ENCODE peak calls at places on chromosomes 6 and 20, in four cellular contexts. One of them, this sample, is unnamed.

GRCh38 chr6:159966981-159967380 is 1.9 kb upstream of the IGF2R start:
- DNase-seq in fibroblast of pulmonary artery: no peak
- DNase-seq in AG04450: no peak
- DNase-seq in HCT116: no peak
- DNase-seq in this sample: no peak

GRCh38 chr6:152636675-152637421 is at the start of gene SYNE1:
- DNase-seq in HCT116: no peak
- DNase-seq in AG04450: no peak
- DNase-seq in fibroblast of pulmonary artery: peak
- DNase-seq in this sample: peak

GRCh38 chr20:50921783-50922501 is 9.3 kb downstream of the ADNP start:
- DNase-seq in AG04450: no peak
- DNase-seq in HCT116: no peak
- DNase-seq in fibroblast of pulmonary artery: no peak
- DNase-seq in this sample: no peak

GRCh38 chr6:137512768-137513605 is 18.8 kb upstream of the OLIG3 start:
- DNase-seq in fibroblast of pulmonary artery: no peak
- DNase-seq in AG04450: no peak
- DNase-seq in HCT116: no peak
- DNase-seq in this sample: no peak

GRCh38 chr6:159249752-159250151 is 80.6 kb downstream of the FNDC1 start:
- DNase-seq in AG04450: no peak
- DNase-seq in HCT116: no peak
- DNase-seq in fibroblast of pulmonary artery: no peak
- DNase-seq in this sample: no peak

GRCh38 chr6:47235964-47236760 is 73.5 kb downstream of the TNFRSF21 start:
- DNase-seq in AG04450: no peak
- DNase-seq in fibroblast of pulmonary artery: no peak
- DNase-seq in HCT116: no peak
- DNase-seq in this sample: peak

GRCh38 chr6:19472850-19473249 is 364.3 kb upstream of the ID4 start:
- DNase-seq in fibroblast of pulmonary artery: peak
- DNase-seq in AG04450: no peak
- DNase-seq in HCT116: no peak
- DNase-seq in this sample: no peak

GRCh38 chr6:29547573-29547972 is 12.0 kb downstream of the UBD start:
- DNase-seq in fibroblast of pulmonary artery: no peak
- DNase-seq in AG04450: no peak
- DNase-seq in HCT116: no peak
- DNase-seq in this sample: no peak

GRCh38 chr6:33014841-33015634 is 5.6 kb upstream of the HLA-DOA start:
- DNase-seq in fibroblast of pulmonary artery: peak
- DNase-seq in HCT116: peak
- DNase-seq in AG04450: peak
- DNase-seq in this sample: no peak

GRCh38 chr6:26251354-26252081 is 113.5 kb upstream of the BTN3A2 start:
- DNase-seq in AG04450: peak
- DNase-seq in fibroblast of pulmonary artery: peak
- DNase-seq in HCT116: no peak
- DNase-seq in this sample: peak

GRCh38 chr6:112408522-112408921 is 61.4 kb downstream of the RFPL4B start:
- DNase-seq in HCT116: no peak
- DNase-seq in AG04450: no peak
- DNase-seq in fibroblast of pulmonary artery: no peak
- DNase-seq in this sample: no peak

GRCh38 chr6:154839546-154839945 is 106.3 kb downstream of the SCAF8 start:
- DNase-seq in AG04450: no peak
- DNase-seq in fibroblast of pulmonary artery: no peak
- DNase-seq in HCT116: no peak
- DNase-seq in this sample: no peak

GRCh38 chr6:104995989-104996617 is 39.2 kb downstream of the LIN28B start:
- DNase-seq in fibroblast of pulmonary artery: peak
- DNase-seq in AG04450: no peak
- DNase-seq in HCT116: no peak
- DNase-seq in this sample: no peak

GRCh38 chr20:51492167-51493092 is 50.1 kb downstream of the NFATC2 start:
- DNase-seq in fibroblast of pulmonary artery: peak
- DNase-seq in HCT116: no peak
- DNase-seq in AG04450: no peak
- DNase-seq in this sample: peak

GRCh38 chr6:13368079-13368478 is 39.7 kb upstream of the TBC1D7 start:
- DNase-seq in HCT116: no peak
- DNase-seq in AG04450: no peak
- DNase-seq in fibroblast of pulmonary artery: no peak
- DNase-seq in this sample: no peak

GRCh38 chr6:74731204-74731603 is 474.6 kb downstream of the COL12A1 start:
- DNase-seq in fibroblast of pulmonary artery: peak
- DNase-seq in AG04450: no peak
- DNase-seq in HCT116: no peak
- DNase-seq in this sample: no peak

GRCh38 chr6:118724211-118724610 is 72.8 kb upstream of the CEP85L start:
- DNase-seq in fibroblast of pulmonary artery: peak
- DNase-seq in AG04450: no peak
- DNase-seq in HCT116: no peak
- DNase-seq in this sample: no peak

GRCh38 chr6:118720125-118720473 is 68.7 kb upstream of the CEP85L start:
- DNase-seq in fibroblast of pulmonary artery: no peak
- DNase-seq in AG04450: no peak
- DNase-seq in HCT116: no peak
- DNase-seq in this sample: no peak

GRCh38 chr6:118722820-118723526 is 71.6 kb upstream of the CEP85L start:
- DNase-seq in fibroblast of pulmonary artery: no peak
- DNase-seq in AG04450: no peak
- DNase-seq in HCT116: no peak
- DNase-seq in this sample: no peak

GRCh38 chr6:118725944-118726343 is 74.6 kb upstream of the CEP85L start:
- DNase-seq in AG04450: no peak
- DNase-seq in fibroblast of pulmonary artery: no peak
- DNase-seq in HCT116: no peak
- DNase-seq in this sample: no peak
- TF ChIP-seq CTCF in AG04450: no peak
- TF ChIP-seq CTCF in fibroblast of pulmonary artery: no peak
- TF ChIP-seq CTCF in HCT116: no peak
- TF ChIP-seq CTCF in this sample: no peak

DNA sequence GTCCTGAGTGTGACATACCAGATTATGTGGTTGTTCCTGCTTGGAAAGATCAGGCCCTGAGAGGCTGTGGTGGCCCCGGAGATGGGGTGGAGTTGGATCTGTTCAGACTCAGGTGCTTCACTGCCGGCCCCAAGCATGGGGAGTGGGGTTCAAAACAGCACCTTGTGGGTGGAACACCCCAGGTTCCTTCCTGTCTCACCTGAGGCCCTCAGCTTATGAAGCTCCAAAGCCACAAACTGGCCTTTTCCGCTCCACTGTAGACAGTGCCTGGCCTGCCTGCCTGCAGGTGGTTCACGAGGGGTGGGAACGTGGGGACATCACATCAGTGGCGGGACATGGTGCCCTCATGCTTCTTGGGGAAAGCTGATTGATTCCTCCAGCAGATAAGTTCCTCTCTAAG is 146.4 kb downstream of the TAF4 start:
- DNase-seq in fibroblast of pulmonary artery: no peak
- DNase-seq in HCT116: no peak
- DNase-seq in AG04450: no peak
- DNase-seq in this sample: no peak
- H3K4me3 ChIP-seq in fibroblast of pulmonary artery: no peak
- H3K4me3 ChIP-seq in HCT116: no peak
- H3K4me3 ChIP-seq in AG04450: no peak
- H3K4me3 ChIP-seq in this sample: no peak

GRCh38 chr20:64171211-64171610 is 7.0 kb downstream of the MYT1 start:
- DNase-seq in AG04450: no peak
- DNase-seq in fibroblast of pulmonary artery: no peak
- DNase-seq in HCT116: no peak
- DNase-seq in this sample: no peak
- TF ChIP-seq CTCF in AG04450: no peak
- TF ChIP-seq CTCF in fibroblast of pulmonary artery: no peak
- TF ChIP-seq CTCF in HCT116: no peak
- TF ChIP-seq CTCF in this sample: no peak

GRCh38 chr6:31795616-31796298 is at the start of gene VARS1:
- DNase-seq in AG04450: peak
- DNase-seq in fibroblast of pulmonary artery: peak
- DNase-seq in HCT116: peak
- DNase-seq in this sample: peak
- H3K4me3 ChIP-seq in AG04450: peak
- H3K4me3 ChIP-seq in fibroblast of pulmonary artery: peak
- H3K4me3 ChIP-seq in HCT116: peak
- H3K4me3 ChIP-seq in this sample: peak

GRCh38 chr6:135257641-135258405 is 76.7 kb downstream of the MYB start:
- DNase-seq in HCT116: no peak
- DNase-seq in fibroblast of pulmonary artery: no peak
- DNase-seq in AG04450: no peak
- DNase-seq in this sample: no peak
- TF ChIP-seq CTCF in HCT116: no peak
- TF ChIP-seq CTCF in fibroblast of pulmonary artery: no peak
- TF ChIP-seq CTCF in AG04450: no peak
- TF ChIP-seq CTCF in this sample: no peak

GRCh38 chr6:135054238-135054574 is 416 bp downstream of the HBS1L start:
- DNase-seq in HCT116: no peak
- DNase-seq in AG04450: no peak
- DNase-seq in fibroblast of pulmonary artery: peak
- DNase-seq in this sample: no peak

GRCh38 chr6:135056632-135057031 is 2.0 kb upstream of the HBS1L start:
- DNase-seq in fibroblast of pulmonary artery: no peak
- DNase-seq in HCT116: no peak
- DNase-seq in AG04450: no peak
- DNase-seq in this sample: no peak

GRCh38 chr6:135054575-135055498 is at the start of gene HBS1L:
- DNase-seq in fibroblast of pulmonary artery: peak
- DNase-seq in HCT116: peak
- DNase-seq in AG04450: peak
- DNase-seq in this sample: peak

GRCh38 chr6:135052939-135053338 is 1.7 kb downstream of the HBS1L start:
- DNase-seq in AG04450: no peak
- DNase-seq in fibroblast of pulmonary artery: no peak
- DNase-seq in HCT116: no peak
- DNase-seq in this sample: no peak

GRCh38 chr6:135053433-135053832 is 1.2 kb downstream of the HBS1L start:
- DNase-seq in HCT116: no peak
- DNase-seq in AG04450: no peak
- DNase-seq in fibroblast of pulmonary artery: no peak
- DNase-seq in this sample: no peak
- H3K4me3 ChIP-seq in HCT116: peak
- H3K4me3 ChIP-seq in AG04450: peak
- H3K4me3 ChIP-seq in fibroblast of pulmonary artery: peak
- H3K4me3 ChIP-seq in this sample: peak

DNA sequence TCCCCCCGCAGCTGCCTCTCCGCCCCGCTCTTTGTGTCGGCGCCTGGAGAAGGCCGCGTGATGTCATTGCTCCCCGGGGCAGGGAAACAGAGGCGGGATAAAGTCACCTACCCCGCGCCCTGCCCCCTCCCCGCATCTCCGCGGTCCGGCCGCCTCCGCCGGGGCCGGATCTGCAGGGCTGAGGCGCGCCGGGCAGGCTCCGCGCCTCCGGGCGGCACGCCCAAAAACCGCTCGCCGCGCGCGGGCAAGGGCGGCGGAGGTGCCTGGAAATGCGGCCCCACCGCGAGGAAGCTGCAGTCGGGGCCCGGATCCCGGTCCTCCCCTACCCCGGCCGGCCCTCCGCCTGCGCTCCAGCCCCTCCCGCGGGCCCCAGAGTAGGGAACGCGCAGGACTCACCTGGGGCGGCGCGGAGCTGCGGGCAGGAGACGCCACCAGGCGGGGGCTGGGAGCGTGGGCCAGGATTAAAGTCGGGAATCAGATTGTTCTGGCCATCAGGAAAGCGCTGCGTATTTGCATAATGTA is at the start of gene FAXC:
- DNase-seq in AG04450: no peak
- DNase-seq in HCT116: peak
- DNase-seq in fibroblast of pulmonary artery: peak
- DNase-seq in this sample: peak
- TF ChIP-seq CTCF in AG04450: peak
- TF ChIP-seq CTCF in HCT116: peak
- TF ChIP-seq CTCF in fibroblast of pulmonary artery: no peak
- TF ChIP-seq CTCF in this sample: no peak

This sample was measured in heart right ventricle.